ENCODE peak calls at places on chromosomes 11 and 22, in eight cellular contexts. K is mammary epithelial cell, G is cardiac muscle cell, P is right cardiac atrium, M is spleen, A is breast epithelium, U is MM.1S, T is PC-3. N is an unnamed sample. For H3K4me1, the result is how much of the 10 kb centered on the place peaks cover.

GRCh38 chr22:23219787-23220484 is 39.6 kb downstream of the BCR start:
- DNase-seq in G (no peak), U (no peak), T (peak), K (peak), A (no peak), P (peak), M (peak), N (no peak)

GRCh38 chr22:17501679-17502285 is 61.5 kb upstream of the SLC25A18 start:
- DNase-seq in M (no peak), U (peak), T (peak), A (no peak), P (no peak), K (peak), G (peak), N (no peak)

GRCh38 chr22:26783886-26784285 is 126.5 kb downstream of the MIAT start:
- DNase-seq in T (no peak), P (no peak), K (no peak), G (no peak), M (no peak), U (no peak), A (no peak), N (no peak)

GRCh38 chr11:74212533-74212932 is 41.4 kb downstream of the PPME1 start:
- DNase-seq in M (no peak), A (no peak), P (no peak), G (no peak), K (no peak), U (no peak), T (no peak), N (no peak)

GRCh38 chr22:20378110-20378509 is 15.8 kb upstream of the ZNF74 start:
- DNase-seq in T (no peak), P (no peak), U (no peak), A (no peak), G (no peak), K (no peak), M (no peak), N (no peak)

GRCh38 chr22:46351767-46352166 is 16.3 kb downstream of the TRMU start:
- DNase-seq in M (peak), A (no peak), K (no peak), G (no peak), T (no peak), U (no peak), P (peak), N (no peak)

GRCh38 chr11:12695878-12696277 is 21.7 kb downstream of the TEAD1 start:
- DNase-seq in A (no peak), K (no peak), G (no peak), M (no peak), P (no peak), U (no peak), T (no peak), N (no peak)

GRCh38 chr11:2380807-2381350 is 3.8 kb downstream of the CD81 start:
- DNase-seq in T (no peak), K (no peak), M (peak), G (no peak), U (no peak), P (peak), A (peak), N (no peak)

GRCh38 chr22:23829845-23830372 is 8.9 kb downstream of the DERL3 start:
- DNase-seq in T (no peak), U (no peak), A (no peak), K (no peak), P (peak), G (no peak), M (no peak), N (no peak)

GRCh38 chr22:31603081-31603525 is 58.9 kb downstream of the PISD start:
- DNase-seq in P (no peak), U (no peak), T (no peak), G (no peak), A (no peak), K (no peak), M (no peak), N (no peak)

GRCh38 chr22:19680287-19680881 is 33.9 kb upstream of the SEPTIN5 start:
- DNase-seq in P (no peak), G (no peak), A (no peak), T (no peak), U (no peak), K (no peak), M (no peak), N (no peak)

GRCh38 chr11:68398870-68399865 is 61.4 kb upstream of the PPP6R3 start:
- DNase-seq in P (peak), T (no peak), M (no peak), G (peak), U (no peak), K (no peak), A (peak), N (no peak)

GRCh38 chr22:47406180-47406723 is 643.8 kb downstream of the TBC1D22A start:
- DNase-seq in T (no peak), P (no peak), U (no peak), G (no peak), K (no peak), A (no peak), M (no peak), N (peak)

DNA sequence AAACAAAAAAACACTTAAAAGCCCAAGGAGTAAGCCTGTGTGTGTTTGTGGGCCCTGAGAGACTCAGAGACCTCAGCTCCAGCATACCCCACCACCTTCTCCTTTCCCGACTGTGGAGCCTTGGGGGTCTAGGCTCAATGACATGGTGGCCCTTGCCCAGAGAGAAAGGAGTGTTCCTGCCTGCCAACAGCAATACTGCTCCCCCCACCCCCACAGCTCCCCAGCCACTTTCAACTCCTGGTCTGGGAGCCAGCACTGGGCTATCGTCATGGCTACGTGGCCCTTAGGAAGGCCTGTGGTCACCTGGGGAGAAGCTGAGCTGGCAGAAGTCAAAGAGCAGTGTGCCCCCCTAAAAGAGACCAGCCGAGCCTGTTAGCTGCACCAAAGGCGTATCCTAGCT is 2.6 kb downstream of the PPP1R14B start:
- DNase-seq in K (no peak), G (no peak), A (no peak), U (no peak), P (no peak), M (no peak), T (no peak), N (no peak)
- H3K4me1 ChIP-seq in K (under half), G (under half), A (under half), U (under half), P (under half), M (half or more), T (half or more), N (half or more)

GRCh38 chr22:37187552-37187890 is 526 bp downstream of the C1QTNF6 start:
- DNase-seq in T (peak), G (peak), K (peak), P (no peak), M (no peak), U (no peak), A (no peak), N (no peak)
- H3K4me1 ChIP-seq in T (half or more), G (under half), K (under half), P (under half), M (half or more), U (under half), A (under half), N (half or more)

GRCh38 chr11:130397780-130398179 is 30.6 kb downstream of the ADAMTS8 start:
- DNase-seq in U (no peak), A (no peak), T (no peak), P (no peak), K (no peak), M (no peak), G (no peak), N (no peak)

GRCh38 chr11:130403967-130404366 is 24.4 kb downstream of the ADAMTS8 start:
- DNase-seq in P (no peak), K (no peak), G (no peak), A (no peak), T (no peak), U (no peak), M (no peak), N (no peak)

GRCh38 chr11:130403301-130403804 is 25.1 kb downstream of the ADAMTS8 start:
- DNase-seq in U (no peak), K (peak), T (peak), P (peak), A (peak), G (no peak), M (no peak), N (no peak)

GRCh38 chr11:130399196-130399595 is 29.2 kb downstream of the ADAMTS8 start:
- DNase-seq in M (no peak), K (no peak), A (no peak), G (no peak), T (no peak), U (no peak), P (no peak), N (no peak)

GRCh38 chr11:130400793-130401483 is 27.5 kb downstream of the ADAMTS8 start:
- DNase-seq in K (peak), G (no peak), P (no peak), T (no peak), A (peak), U (no peak), M (no peak), N (no peak)
- H3K4me1 ChIP-seq in K (under half), G (under half), P (under half), T (under half), A (under half), U (under half), M (under half), N (under half)

DNA sequence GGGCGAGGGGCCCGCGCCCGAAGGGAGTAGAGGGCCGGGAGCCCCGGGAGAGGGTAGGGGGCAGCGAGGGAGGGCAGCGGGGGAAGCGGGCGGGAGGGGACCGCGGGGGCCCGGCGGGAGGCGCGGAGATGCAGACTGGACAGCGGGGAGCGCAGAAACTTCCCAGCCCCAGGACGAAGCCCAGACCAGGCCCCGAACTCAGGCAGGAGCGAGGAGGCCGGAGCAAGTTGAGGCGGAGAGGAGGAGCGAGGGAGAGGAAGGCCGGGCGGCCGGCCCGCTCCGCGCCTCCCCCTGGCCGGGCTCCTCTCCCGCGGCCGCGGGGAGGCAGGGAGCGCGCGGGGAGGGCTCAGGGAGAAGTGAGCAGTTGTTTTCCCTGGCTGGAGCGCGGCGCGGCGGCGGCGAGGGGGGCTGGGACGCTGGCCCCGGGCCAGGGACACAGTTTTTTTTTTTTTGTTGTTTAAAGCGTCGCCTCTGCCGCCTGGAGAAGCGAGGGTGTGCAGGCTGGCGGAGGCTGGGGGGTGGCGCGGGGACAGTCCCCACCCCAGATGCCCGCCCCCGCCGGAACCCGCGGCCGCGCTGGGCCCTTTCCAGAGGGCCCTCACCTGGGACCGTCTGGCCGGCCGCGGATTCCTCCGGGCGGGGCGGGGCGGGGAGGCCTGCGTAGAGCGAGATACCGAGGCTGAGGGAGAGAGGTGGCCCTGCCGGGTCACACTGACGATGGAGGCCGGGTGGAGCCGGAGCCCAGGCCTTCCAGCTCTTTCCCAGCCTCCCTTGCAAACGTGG is at the start of gene LTBP3:
- DNase-seq in G (peak), A (peak), U (peak), M (peak), P (peak), T (peak), K (peak), N (no peak)
- H3K4me1 ChIP-seq in G (under half), A (under half), U (under half), M (half or more), P (under half), T (half or more), K (half or more), N (half or more)

DNA sequence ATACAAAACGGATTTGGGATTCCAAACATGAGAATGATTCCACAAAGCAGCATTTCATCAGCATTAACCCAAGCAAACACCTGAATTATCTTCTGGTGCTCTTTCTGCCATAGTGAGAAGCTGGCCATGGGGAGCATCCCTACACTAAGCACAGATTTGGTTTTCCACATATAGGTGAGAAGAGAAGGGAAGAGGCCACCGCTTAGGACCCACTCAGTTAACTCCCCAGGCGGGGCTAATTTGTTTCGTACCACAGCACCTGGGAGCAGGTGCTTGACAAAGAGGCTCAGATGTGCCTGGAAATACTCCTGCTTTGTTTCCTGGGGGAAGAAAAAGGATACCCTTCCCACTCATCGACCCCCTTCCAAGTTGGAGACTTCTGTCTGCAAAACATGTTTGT is 64.2 kb downstream of the RAB30 start:
- DNase-seq in U (no peak), P (no peak), G (no peak), K (no peak), T (no peak), M (no peak), A (no peak), N (no peak)
- H3K4me1 ChIP-seq in U (under half), P (under half), G (under half), K (under half), T (under half), M (under half), A (under half), N (under half)

GRCh38 chr11:122747358-122747757 is 90.9 kb upstream of the CRTAM start:
- DNase-seq in M (no peak), T (no peak), P (no peak), G (no peak), U (no peak), K (no peak), A (no peak), N (no peak)

GRCh38 chr11:122751298-122752070 is 86.8 kb upstream of the CRTAM start:
- DNase-seq in K (peak), T (no peak), G (no peak), U (no peak), P (no peak), A (no peak), M (no peak), N (no peak)

GRCh38 chr11:122746611-122747305 is 91.2 kb downstream of the UBASH3B start:
- DNase-seq in T (no peak), G (no peak), M (no peak), U (no peak), A (no peak), P (no peak), K (no peak), N (no peak)

GRCh38 chr11:122750047-122750446 is 88.3 kb upstream of the CRTAM start:
- DNase-seq in T (no peak), M (no peak), P (no peak), K (no peak), G (no peak), U (no peak), A (no peak), N (no peak)

DNA sequence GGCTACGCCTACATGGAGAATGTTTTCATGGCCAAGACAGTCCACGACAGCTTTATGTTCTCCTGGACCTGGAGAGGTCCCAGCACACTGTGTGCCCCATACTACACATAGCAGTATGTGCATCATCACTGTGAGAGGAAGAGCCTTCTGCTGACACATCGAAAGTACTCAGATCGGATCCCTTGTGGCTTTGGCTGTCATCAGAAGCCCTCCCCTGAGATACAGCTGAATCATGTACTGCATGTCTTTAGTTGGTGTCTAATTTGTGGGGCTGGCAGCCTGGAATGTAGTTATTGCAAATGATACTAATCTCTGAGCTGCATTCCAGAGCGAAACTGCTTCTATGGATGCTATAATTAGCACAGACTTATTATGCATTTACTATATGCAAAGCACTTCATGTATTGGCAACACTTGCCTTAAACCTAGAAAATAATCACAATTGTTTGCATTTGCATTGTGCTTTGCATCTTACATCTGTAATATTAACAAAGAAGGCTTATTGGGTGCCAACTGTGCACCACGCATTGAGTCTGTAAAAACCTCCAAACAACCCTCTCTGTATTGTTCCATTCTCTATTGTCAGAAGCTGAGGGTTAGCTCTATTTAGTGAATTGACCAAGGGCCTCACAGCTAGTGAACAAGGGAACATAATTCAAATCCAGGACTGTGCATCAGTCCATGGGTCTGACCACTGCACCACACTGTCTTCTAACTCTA is 89.2 kb upstream of the CRTAM start:
- DNase-seq in M (no peak), A (no peak), K (peak), G (peak), T (peak), U (peak), P (no peak), N (no peak)
- H3K4me1 ChIP-seq in M (half or more), A (under half), K (under half), G (under half), T (under half), U (half or more), P (under half), N (under half)

DNA sequence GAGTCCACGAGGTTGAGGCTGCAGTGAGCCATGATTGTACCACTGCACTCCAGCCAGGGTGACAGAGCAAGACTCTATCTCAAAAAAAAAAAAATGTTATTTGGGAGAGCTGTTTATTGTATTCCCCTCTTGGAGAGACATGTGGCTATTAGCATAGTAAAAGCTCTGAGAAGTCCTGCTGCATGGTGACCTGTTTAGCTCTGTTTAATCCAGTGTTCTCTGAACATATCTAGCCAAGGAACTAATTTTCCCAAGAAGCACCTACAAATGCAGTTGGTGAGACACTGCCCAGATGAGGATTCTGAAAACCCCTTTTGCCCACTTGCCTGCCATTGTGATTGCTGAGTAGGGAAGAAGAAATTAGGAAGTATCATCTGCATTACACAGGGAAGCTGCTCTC is 15.6 kb downstream of the TIMP3 start:
- DNase-seq in M (no peak), T (no peak), A (no peak), P (no peak), U (no peak), G (no peak), K (no peak), N (no peak)
- H3K4me1 ChIP-seq in M (under half), T (under half), A (under half), P (half or more), U (under half), G (under half), K (under half), N (half or more)

GRCh38 chr11:57100638-57101312 is 81.0 kb upstream of the LRRC55 start:
- DNase-seq in P (no peak), M (no peak), A (no peak), U (no peak), K (no peak), G (no peak), T (no peak), N (no peak)
- H3K4me1 ChIP-seq in P (under half), M (under half), A (under half), U (under half), K (under half), G (under half), T (under half), N (under half)

GRCh38 chr22:49966041-49966715 is 5.6 kb downstream of the PIM3 start:
- DNase-seq in K (no peak), P (peak), M (peak), T (no peak), A (peak), U (peak), G (no peak), N (no peak)
- H3K4me1 ChIP-seq in K (under half), P (under half), M (half or more), T (under half), A (under half), U (under half), G (under half), N (half or more)

N was measured in vagina.